ENCODE peak calls at places on chromosome 3, in six cellular contexts. A is A673; K is CD8-positive, alpha-beta T cell; R is heart left ventricle; Z is psoas muscle; M is Panc1. X is an unnamed sample.

GRCh38 chr3:25071846-25072245 is 356.2 kb upstream of the RARB start:
- DNase-seq in A (no peak), K (no peak), R (no peak), Z (no peak), M (no peak), X (no peak)

GRCh38 chr3:142209655-142210054 is 15.7 kb downstream of the GK5 start:
- DNase-seq in A (peak; percentile 81), K (no peak), R (peak; percentile 39), Z (no peak), M (no peak), X (no peak)

GRCh38 chr3:127264794-127265514 is 22.9 kb downstream of the PRR20G start:
- DNase-seq in A (no peak), K (no peak), R (no peak), Z (no peak), M (no peak), X (no peak)

GRCh38 chr3:197325773-197326172 is 27.4 kb upstream of the DLG1 start:
- DNase-seq in A (no peak), K (no peak), R (no peak), Z (no peak), M (no peak), X (no peak)

GRCh38 chr3:82474711-82475110 is 713.3 kb upstream of the GBE1 start:
- DNase-seq in A (no peak), K (no peak), R (no peak), Z (no peak), M (no peak), X (no peak)

GRCh38 chr3:55751730-55752129 is 264.6 kb upstream of the WNT5A start:
- DNase-seq in A (no peak), K (no peak), R (no peak), Z (no peak), M (no peak), X (no peak)

GRCh38 chr3:189233225-189233858 is 61.6 kb downstream of the TPRG1 start:
- DNase-seq in A (peak; percentile 83), K (no peak), R (peak; percentile 33), Z (peak; percentile 24), M (peak; percentile 18), X (peak; percentile 85)

GRCh38 chr3:32147935-32148334 is 41.5 kb downstream of the GPD1L start:
- DNase-seq in A (no peak), K (no peak), R (no peak), Z (no peak), M (no peak), X (no peak)

GRCh38 chr3:123419156-123419849 is 29.6 kb downstream of the ADCY5 start:
- DNase-seq in A (peak; percentile 5), K (no peak), R (no peak), Z (no peak), M (no peak), X (no peak)

GRCh38 chr3:72058493-72059081 is 273.6 kb upstream of the PROK2 start:
- DNase-seq in A (no peak), K (no peak), R (peak; percentile 22), Z (peak; percentile 55), M (no peak), X (no peak)

GRCh38 chr3:18660059-18660458 is 234.9 kb upstream of the SATB1 start:
- DNase-seq in A (no peak), K (no peak), R (no peak), Z (no peak), M (no peak), X (no peak)

GRCh38 chr3:78887608-78888011 is 880.2 kb downstream of the ROBO1 start:
- DNase-seq in A (no peak), K (no peak), R (no peak), Z (no peak), M (no peak), X (no peak)

GRCh38 chr3:42501321-42501680 is 1.1 kb upstream of the VIPR1 start:
- DNase-seq in A (no peak), K (no peak), R (no peak), Z (no peak), M (no peak), X (no peak)

GRCh38 chr3:42129014-42129953 is 38.1 kb downstream of the TRAK1 start:
- DNase-seq in A (no peak), K (no peak), R (no peak), Z (no peak), M (no peak), X (no peak)

GRCh38 chr3:124409650-124410275 is 320.5 kb upstream of the UMPS start:
- DNase-seq in A (no peak), K (no peak), R (no peak), Z (no peak), M (no peak), X (no peak)

GRCh38 chr3:171192176-171192854 is 165.8 kb upstream of the SLC2A2 start:
- DNase-seq in A (no peak), K (no peak), R (no peak), Z (no peak), M (no peak), X (no peak)

GRCh38 chr3:122947086-122947611 is 80.4 kb downstream of the SEMA5B start:
- DNase-seq in A (peak; percentile 84), K (no peak), R (no peak), Z (no peak), M (no peak), X (no peak)

GRCh38 chr3:125587039-125587664 is 8.1 kb downstream of the OSBPL11 start:
- DNase-seq in A (peak; percentile 25), K (no peak), R (no peak), Z (no peak), M (no peak), X (no peak)

GRCh38 chr3:127286571-127287140 is 1.2 kb downstream of the PRR20G start:
- DNase-seq in A (peak; percentile 14), K (no peak), R (no peak), Z (no peak), M (no peak), X (no peak)

GRCh38 chr3:121274411-121274810 is 271.4 kb downstream of the POLQ start:
- DNase-seq in A (no peak), K (no peak), R (no peak), Z (no peak), M (no peak), X (no peak)

GRCh38 chr3:13493867-13494441 is 13.8 kb downstream of the HDAC11 start:
- DNase-seq in A (no peak), K (no peak), R (no peak), Z (no peak), M (no peak), X (no peak)

GRCh38 chr3:134155456-134155855 is 95.2 kb downstream of the RYK start:
- DNase-seq in A (no peak), K (no peak), R (no peak), Z (no peak), M (no peak), X (no peak)

DNA sequence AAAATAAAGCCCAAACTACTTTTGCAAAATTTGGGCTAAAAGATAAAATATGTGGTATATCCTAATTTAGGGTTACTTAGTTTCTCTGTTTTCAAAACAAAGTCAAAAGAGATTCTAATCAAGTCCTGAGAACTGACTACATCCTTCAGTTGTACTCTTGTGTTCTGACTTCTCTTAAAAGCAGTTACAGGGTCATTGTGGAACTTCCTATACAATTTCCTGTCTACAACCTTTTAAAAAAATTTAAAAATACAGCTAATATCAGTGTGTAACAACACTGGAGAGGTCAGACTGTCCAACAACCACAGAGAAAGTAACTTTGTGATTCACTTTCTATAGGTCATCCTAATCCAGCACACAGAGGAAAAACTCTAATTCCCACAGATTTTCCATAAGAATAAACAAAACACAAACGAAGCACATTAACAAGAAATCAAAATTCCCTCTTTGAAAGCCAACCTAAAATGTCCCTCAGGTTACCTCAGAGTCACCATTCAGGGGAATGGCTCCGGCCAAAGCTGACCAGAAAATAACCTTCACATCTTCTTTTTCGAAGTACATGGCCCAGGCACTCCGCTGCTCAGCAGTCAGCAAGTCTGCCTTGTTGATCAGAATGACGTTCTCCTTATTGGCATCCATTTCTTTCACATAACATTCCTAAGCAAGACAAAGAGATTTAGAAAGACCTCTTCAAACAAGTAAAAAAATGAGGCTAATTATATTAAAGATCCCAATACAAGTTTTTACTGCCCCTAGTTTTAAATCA is 13.3 kb downstream of the LSG1 start:
- DNase-seq in A (no peak), K (no peak), R (no peak), Z (no peak), M (no peak), X (no peak)
- H3K4me3 ChIP-seq in A (no peak overlapping the region), K (no peak overlapping the region), R (no peak overlapping the region), Z (no peak overlapping the region), M (no peak overlapping the region), X (no peak overlapping the region)

GRCh38 chr3:152302521-152303021 is 33.8 kb downstream of the MBNL1 start:
- DNase-seq in A (peak; percentile 25), K (no peak), R (peak; percentile 67), Z (peak; percentile 40), M (no peak), X (peak; percentile 68)

GRCh38 chr3:152301745-152302181 is 33.0 kb downstream of the MBNL1 start:
- DNase-seq in A (no peak), K (no peak), R (no peak), Z (no peak), M (no peak), X (no peak)

GRCh38 chr3:152307829-152308474 is 39.2 kb downstream of the MBNL1 start:
- DNase-seq in A (no peak), K (no peak), R (no peak), Z (no peak), M (no peak), X (no peak)

GRCh38 chr3:152304160-152304559 is 35.4 kb downstream of the MBNL1 start:
- DNase-seq in A (no peak), K (no peak), R (no peak), Z (no peak), M (no peak), X (no peak)

DNA sequence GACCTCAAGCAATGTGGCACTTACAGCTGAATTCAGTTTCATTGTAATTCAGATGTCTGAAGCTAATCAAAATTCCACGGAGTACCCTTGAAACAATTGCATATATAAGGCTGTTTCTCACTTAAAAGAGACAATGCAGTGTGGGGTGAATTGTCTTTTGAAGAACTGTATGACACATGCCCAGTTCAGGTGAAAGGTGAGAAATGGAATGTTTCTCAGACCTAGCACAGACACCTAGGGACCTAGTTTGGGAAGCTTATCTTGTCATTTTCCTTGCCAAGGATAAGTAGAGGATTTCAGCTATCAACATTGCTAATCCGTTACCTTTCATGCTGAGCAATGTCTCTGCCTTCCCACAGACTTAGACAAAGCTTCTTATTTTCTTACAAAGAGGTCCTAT is 36.3 kb downstream of the MBNL1 start:
- DNase-seq in A (no peak), K (no peak), R (no peak), Z (no peak), M (no peak), X (no peak)
- H3K27ac ChIP-seq in A (no peak overlapping the region), K (no peak overlapping the region), R (no peak overlapping the region), Z (peak overlapping the region; percentile 94), M (peak overlapping the region; percentile 24), X (peak overlapping the region; percentile 75)

GRCh38 chr3:1855836-1856235 is 242.8 kb upstream of the CNTN4 start:
- DNase-seq in A (no peak), K (no peak), R (no peak), Z (no peak), M (no peak), X (no peak)
- H3K4me3 ChIP-seq in A (no peak overlapping the region), K (no peak overlapping the region), R (no peak overlapping the region), Z (no peak overlapping the region), M (no peak overlapping the region), X (no peak overlapping the region)

GRCh38 chr3:130516645-130517512 is at the start of gene COL6A6:
- DNase-seq in A (no peak), K (no peak), R (no peak), Z (no peak), M (no peak), X (peak; percentile 54)

GRCh38 chr3:130528120-130528519 is 11.1 kb downstream of the COL6A6 start:
- DNase-seq in A (no peak), K (no peak), R (no peak), Z (no peak), M (no peak), X (no peak)

GRCh38 chr3:130517541-130517940 is 564 bp downstream of the COL6A6 start:
- DNase-seq in A (no peak), K (no peak), R (no peak), Z (no peak), M (no peak), X (peak; percentile 51)

GRCh38 chr3:130522399-130522798 is 5.4 kb downstream of the COL6A6 start:
- DNase-seq in A (no peak), K (no peak), R (no peak), Z (no peak), M (no peak), X (no peak)
- H3K27ac ChIP-seq in A (no peak overlapping the region), K (no peak overlapping the region), R (no peak overlapping the region), Z (no peak overlapping the region), M (no peak overlapping the region), X (no peak overlapping the region)

X was measured in right cardiac atrium.